ENCODE peak calls at places on chromosome 14, in nine cellular contexts. H, K, M, Z, C, Y, J, G and Q are unnamed samples.

GRCh38 chr14:94681300-94682060 is 69.3 kb downstream of the SERPINA3 start:
- DNase-seq in Z (peak), M (peak), Y (peak), K (peak), C (peak), G (peak), H (peak), J (peak), Q (peak)

GRCh38 chr14:66121859-66122258 is 364.3 kb upstream of the CCDC196 start:
- DNase-seq in M (peak), C (no peak), H (no peak), Z (no peak), Y (no peak), J (no peak), G (no peak), K (no peak), Q (no peak)

GRCh38 chr14:29643415-29644206 is 284.0 kb downstream of the PRKD1 start:
- DNase-seq in Z (no peak), H (no peak), Y (no peak), K (no peak), G (peak), J (no peak), M (no peak), C (no peak), Q (no peak)

GRCh38 chr14:79543966-79544365 is 667.3 kb downstream of the DIO2 start:
- DNase-seq in H (peak), M (peak), K (no peak), G (peak), J (peak), Y (peak), Z (no peak), C (no peak), Q (peak)

GRCh38 chr14:29757188-29757680 is 170.4 kb downstream of the PRKD1 start:
- DNase-seq in H (no peak), K (no peak), M (no peak), Y (no peak), Z (no peak), J (no peak), G (no peak), C (no peak), Q (no peak)

GRCh38 chr14:94363171-94363624 is 25.2 kb downstream of the SERPINA1 start:
- DNase-seq in K (no peak), Y (no peak), H (no peak), Z (no peak), J (no peak), M (peak), G (no peak), C (no peak), Q (no peak)

GRCh38 chr14:50082784-50083466 is 33.4 kb downstream of the VCPKMT start:
- DNase-seq in G (no peak), K (no peak), C (no peak), H (peak), M (no peak), Y (peak), J (peak), Z (no peak), Q (peak)

GRCh38 chr14:36504805-36505192 is 15.2 kb downstream of the NKX2-1 start:
- DNase-seq in Y (no peak), Z (no peak), C (no peak), G (no peak), M (peak), J (no peak), K (no peak), H (no peak), Q (no peak)

GRCh38 chr14:95516554-95517209 is at the start of gene SYNE3:
- DNase-seq in Y (no peak), G (peak), K (no peak), M (no peak), J (peak), Z (peak), H (peak), C (peak), Q (peak)

GRCh38 chr14:71521238-71521637 is 411.0 kb upstream of the RGS6 start:
- DNase-seq in M (no peak), Z (no peak), J (no peak), K (no peak), Y (no peak), H (no peak), G (no peak), C (no peak), Q (no peak)

GRCh38 chr14:59254146-59254910 is 65.9 kb downstream of the DAAM1 start:
- DNase-seq in M (no peak), K (no peak), C (peak), G (peak), Y (no peak), J (peak), Z (no peak), H (no peak), Q (no peak)

GRCh38 chr14:105885561-105886320 is 359.4 kb downstream of the TMEM121 start:
- DNase-seq in H (no peak), G (no peak), C (peak), Z (no peak), J (no peak), Y (no peak), M (no peak), K (no peak), Q (no peak)

GRCh38 chr14:104276435-104276834 is 138.0 kb downstream of the KIF26A start:
- DNase-seq in H (no peak), C (no peak), G (no peak), Y (no peak), Z (no peak), M (no peak), J (no peak), K (no peak), Q (no peak)

GRCh38 chr14:55699131-55700057 is 119.4 kb downstream of the KTN1 start:
- DNase-seq in Y (no peak), G (peak), J (peak), Z (peak), K (no peak), M (peak), H (no peak), C (no peak), Q (no peak)

GRCh38 chr14:65866422-65866821 is 453.9 kb downstream of the FUT8 start:
- DNase-seq in C (no peak), Z (no peak), K (no peak), J (no peak), M (no peak), Y (no peak), G (no peak), H (no peak), Q (no peak)

GRCh38 chr14:88535813-88536212 is 19.0 kb downstream of the PTPN21 start:
- DNase-seq in C (no peak), Z (no peak), H (no peak), K (no peak), J (no peak), M (no peak), Y (no peak), G (no peak), Q (no peak)

GRCh38 chr14:29645117-29645516 is 282.5 kb downstream of the PRKD1 start:
- DNase-seq in M (no peak), Y (no peak), G (peak), H (no peak), J (no peak), K (no peak), C (no peak), Z (no peak), Q (no peak)

GRCh38 chr14:21528381-21529348 is 2.5 kb upstream of the SALL2 start:
- DNase-seq in J (no peak), G (no peak), K (no peak), H (no peak), Z (no peak), C (no peak), M (no peak), Y (peak), Q (peak)

GRCh38 chr14:105888784-105889665 is 362.6 kb downstream of the TMEM121 start:
- DNase-seq in G (no peak), Z (no peak), Y (no peak), K (no peak), C (peak), H (no peak), J (no peak), M (no peak), Q (no peak)

GRCh38 chr14:24861083-24861630 is 188.8 kb downstream of the STXBP6 start:
- DNase-seq in Z (peak), M (no peak), C (no peak), Y (no peak), K (no peak), G (no peak), J (no peak), H (no peak), Q (no peak)

GRCh38 chr14:56648508-56649301 is 69.1 kb downstream of the TMEM260 start:
- DNase-seq in M (no peak), Y (no peak), K (no peak), G (no peak), Z (no peak), J (no peak), H (no peak), C (no peak), Q (no peak)

GRCh38 chr14:86802726-86803125 is 1190.3 kb downstream of the GALC start:
- DNase-seq in J (no peak), K (no peak), C (no peak), Z (no peak), G (peak), Y (no peak), H (no peak), M (no peak), Q (no peak)

GRCh38 chr14:75125617-75126016 is 1.2 kb downstream of the NEK9 start:
- DNase-seq in Y (no peak), Z (no peak), M (no peak), C (no peak), J (no peak), K (no peak), G (peak), H (no peak), Q (peak)

GRCh38 chr14:25009891-25010290 is 40.1 kb downstream of the STXBP6 start:
- DNase-seq in C (no peak), G (no peak), Z (no peak), J (no peak), M (no peak), H (no peak), K (no peak), Y (no peak), Q (no peak)

GRCh38 chr14:92481811-92482559 is 31.6 kb upstream of the RIN3 start:
- DNase-seq in C (no peak), K (no peak), H (no peak), Y (no peak), J (no peak), M (peak), Z (no peak), G (no peak), Q (no peak)

GRCh38 chr14:77278461-77279230 is 7.6 kb upstream of the NGB start:
- DNase-seq in G (no peak), H (no peak), C (no peak), Y (no peak), K (no peak), M (no peak), Z (no peak), J (no peak), Q (no peak)

GRCh38 chr14:51682411-51682810 is 30.7 kb downstream of the FRMD6 start:
- DNase-seq in C (no peak), G (no peak), Z (no peak), H (no peak), K (no peak), Y (no peak), J (no peak), M (no peak), Q (no peak)

GRCh38 chr14:58587271-58587670 is 50.5 kb upstream of the DACT1 start:
- DNase-seq in M (no peak), G (no peak), Y (no peak), K (no peak), H (no peak), C (no peak), Z (no peak), J (no peak), Q (no peak)

GRCh38 chr14:41062826-41063225 is 543.9 kb upstream of the LRFN5 start:
- DNase-seq in G (peak), Y (no peak), M (no peak), J (no peak), Z (no peak), H (no peak), C (no peak), K (no peak), Q (no peak)

GRCh38 chr14:50387543-50387942 is 9.1 kb downstream of the CDKL1 start:
- DNase-seq in C (no peak), G (no peak), M (no peak), H (no peak), Z (no peak), J (no peak), K (no peak), Y (no peak), Q (no peak)

GRCh38 chr14:96424104-96424989 is 32.4 kb downstream of the AK7 start:
- DNase-seq in C (no peak), Y (peak), J (peak), Z (peak), M (no peak), K (peak), G (peak), H (peak), Q (peak)

GRCh38 chr14:51304956-51305355 is 64.9 kb downstream of the TMX1 start:
- DNase-seq in C (no peak), M (no peak), Z (no peak), Y (no peak), G (peak), J (no peak), K (no peak), H (no peak), Q (no peak)

GRCh38 chr14:74599201-74599809 is 12.7 kb downstream of the LTBP2 start:
- DNase-seq in Z (no peak), G (no peak), C (no peak), Y (no peak), K (no peak), J (no peak), H (no peak), M (no peak), Q (no peak)

GRCh38 chr14:34810028-34810427 is 65.1 kb downstream of the BAZ1A start:
- DNase-seq in Z (no peak), Y (no peak), J (no peak), K (no peak), H (no peak), C (no peak), M (no peak), G (no peak), Q (no peak)
- TF ChIP-seq CTCF in Z (no peak), Y (no peak), J (no peak), K (no peak), H (no peak), C (no peak), M (no peak), G (no peak), Q (no peak)

GRCh38 chr14:90599339-90599738 is 202.5 kb downstream of the CALM1 start:
- DNase-seq in G (no peak), J (no peak), Y (no peak), C (no peak), M (no peak), H (no peak), K (no peak), Z (no peak), Q (no peak)

GRCh38 chr14:90597961-90598360 is 201.1 kb downstream of the CALM1 start:
- DNase-seq in J (no peak), M (no peak), K (no peak), Z (no peak), C (no peak), H (no peak), Y (no peak), G (no peak), Q (no peak)

GRCh38 chr14:90601521-90601920 is 204.7 kb downstream of the CALM1 start:
- DNase-seq in J (no peak), Y (no peak), H (no peak), M (no peak), K (no peak), C (no peak), G (no peak), Z (no peak), Q (no peak)

GRCh38 chr14:90600619-90601018 is 203.8 kb downstream of the CALM1 start:
- DNase-seq in M (no peak), Z (no peak), G (no peak), Y (no peak), J (no peak), H (no peak), C (no peak), K (no peak), Q (no peak)

GRCh38 chr14:90599748-90600507 is 203.1 kb downstream of the CALM1 start:
- DNase-seq in Y (no peak), H (no peak), J (peak), K (no peak), C (no peak), Z (peak), M (no peak), G (peak), Q (no peak)
- TF ChIP-seq CTCF in Y (no peak), H (no peak), J (no peak), K (peak), C (no peak), Z (no peak), M (no peak), G (no peak), Q (no peak)

GRCh38 chr14:32530800-32531199 is 201.7 kb downstream of the AKAP6 start:
- DNase-seq in Z (no peak), G (no peak), H (no peak), Y (no peak), K (no peak), J (no peak), C (no peak), M (no peak), Q (no peak)
- TF ChIP-seq CTCF in Z (no peak), G (no peak), H (no peak), Y (no peak), K (no peak), J (no peak), C (no peak), M (no peak), Q (no peak)

GRCh38 chr14:53401646-53402045 is 248.5 kb upstream of the DDHD1 start:
- DNase-seq in J (no peak), Y (no peak), H (no peak), Z (no peak), K (no peak), M (no peak), C (no peak), G (no peak), Q (no peak)

GRCh38 chr14:53399057-53399456 is 245.9 kb upstream of the DDHD1 start:
- DNase-seq in K (no peak), G (peak), H (peak), M (peak), Z (no peak), Y (no peak), C (no peak), J (no peak), Q (peak)
- TF ChIP-seq CTCF in K (peak), G (no peak), H (peak), M (peak), Z (no peak), Y (peak), C (no peak), J (no peak), Q (peak)

GRCh38 chr14:39472078-39472477 is 39.8 kb upstream of the FBXO33 start:
- DNase-seq in C (no peak), Z (no peak), Y (no peak), K (no peak), M (no peak), G (no peak), J (no peak), H (no peak), Q (peak)

GRCh38 chr14:39469094-39469710 is 37.0 kb upstream of the FBXO33 start:
- DNase-seq in K (peak), C (no peak), Y (peak), M (peak), G (no peak), J (peak), H (peak), Z (peak), Q (peak)

DNA sequence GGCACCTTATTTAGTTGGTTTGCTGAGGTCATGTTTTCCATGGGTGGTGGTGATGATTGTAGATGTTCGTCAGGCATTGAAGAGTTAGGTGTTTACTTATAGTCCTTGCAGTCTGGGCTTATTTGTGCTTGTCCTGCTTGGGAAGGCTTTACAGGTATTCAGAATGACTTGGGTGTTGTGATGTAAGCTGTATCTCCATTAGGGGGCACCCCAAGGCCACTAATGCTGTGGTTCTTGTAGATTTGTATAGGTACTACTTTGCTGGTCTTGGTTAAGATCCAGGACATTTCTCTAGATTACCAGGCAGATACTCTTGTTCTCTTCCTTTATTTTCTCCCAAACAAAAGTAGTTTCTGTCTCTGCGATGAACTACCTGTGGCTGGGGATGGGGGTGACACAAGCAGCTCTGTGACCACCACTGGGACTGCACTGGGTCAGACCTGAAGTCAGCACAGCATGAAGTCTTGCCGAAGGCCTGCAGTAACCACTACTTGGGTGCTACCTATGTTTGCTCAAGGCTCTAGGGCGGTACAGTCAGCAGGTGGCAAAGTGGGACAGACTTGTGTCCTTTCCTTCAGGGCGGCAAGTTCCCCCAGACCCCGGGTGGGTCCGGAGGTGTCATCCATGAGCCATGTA is 35.8 kb upstream of the FBXO33 start:
- DNase-seq in M (peak), Y (peak), Z (peak), K (peak), G (peak), H (peak), C (no peak), J (peak), Q (peak)
- TF ChIP-seq CTCF in M (peak), Y (peak), Z (peak), K (peak), G (peak), H (peak), C (no peak), J (no peak), Q (peak)

DNA sequence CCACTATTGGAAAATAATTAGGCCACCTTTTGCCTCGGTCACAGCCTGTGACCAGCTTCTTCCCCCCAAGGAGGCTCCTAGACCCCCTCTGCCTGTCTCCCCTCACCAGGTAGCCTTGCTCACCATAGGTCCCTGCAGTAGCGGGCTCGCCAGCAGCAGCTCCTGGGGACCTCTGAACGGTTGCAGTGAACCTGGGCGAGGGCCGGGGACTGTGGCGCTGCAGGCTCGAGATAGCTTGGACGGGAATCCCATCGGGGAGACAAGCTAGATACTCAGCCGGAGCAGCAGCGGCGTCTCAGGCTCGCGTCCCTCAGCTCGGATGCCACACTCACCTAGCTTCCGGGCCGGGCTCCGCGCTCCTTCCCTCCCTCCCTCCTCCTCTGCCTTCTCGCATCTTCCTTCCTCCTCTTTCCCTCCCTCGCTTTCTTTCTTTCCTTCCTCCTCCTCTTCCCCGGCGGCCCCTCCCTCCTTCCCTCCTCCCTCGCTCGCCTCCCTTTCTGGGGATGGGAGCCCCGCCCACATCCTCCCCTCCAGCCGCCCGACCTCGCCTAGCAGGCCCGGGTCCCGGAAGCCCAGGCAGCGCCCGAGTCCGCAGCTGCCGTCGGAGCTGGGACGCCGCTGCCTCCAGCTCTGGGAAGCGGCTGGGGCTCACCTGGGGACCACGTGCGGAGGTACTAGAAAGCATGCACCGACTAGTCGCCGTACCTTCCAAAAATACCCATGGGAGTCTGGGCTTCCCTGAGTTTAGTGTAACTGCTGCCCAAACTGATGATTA is at the start of gene BMP4:
- DNase-seq in Z (peak), M (peak), C (peak), Y (peak), G (no peak), J (peak), H (peak), K (no peak), Q (no peak)
- TF ChIP-seq CTCF in Z (no peak), M (peak), C (no peak), Y (no peak), G (no peak), J (no peak), H (no peak), K (no peak), Q (no peak)

GRCh38 chr14:102586420-102587119 is 5.9 kb upstream of the RCOR1 start:
- DNase-seq in H (no peak), Z (no peak), C (no peak), J (no peak), M (no peak), Y (peak), K (no peak), G (no peak), Q (no peak)
- TF ChIP-seq CTCF in H (no peak), Z (no peak), C (no peak), J (no peak), M (no peak), Y (no peak), K (no peak), G (no peak), Q (no peak)